ENCODE peak calls at places on chromosomes 2 and 18, in six cellular contexts. One of them, this sample, is unnamed.

GRCh38 chr18:54626779-54627178 is 35.7 kb downstream of the DYNAP start:
- DNase-seq in A549: no peak
- DNase-seq in astrocyte: no peak
- DNase-seq in lower lobe of right lung: no peak
- DNase-seq in small intestine: no peak
- DNase-seq in H9: no peak
- DNase-seq in this sample: no peak

GRCh38 chr2:229475753-229476152 is 204.7 kb upstream of the PID1 start:
- DNase-seq in A549: peak; percentile 17
- DNase-seq in H9: no peak
- DNase-seq in astrocyte: no peak
- DNase-seq in small intestine: no peak
- DNase-seq in lower lobe of right lung: no peak
- DNase-seq in this sample: no peak

GRCh38 chr2:97210336-97210735 is 97.4 kb downstream of the ANKRD36 start:
- DNase-seq in A549: no peak
- DNase-seq in small intestine: no peak
- DNase-seq in astrocyte: no peak
- DNase-seq in lower lobe of right lung: no peak
- DNase-seq in H9: no peak
- DNase-seq in this sample: no peak

GRCh38 chr2:233264667-233265066 is 13.2 kb downstream of the ATG16L1 start:
- DNase-seq in A549: no peak
- DNase-seq in astrocyte: no peak
- DNase-seq in small intestine: no peak
- DNase-seq in H9: no peak
- DNase-seq in lower lobe of right lung: no peak
- DNase-seq in this sample: no peak

GRCh38 chr2:223925106-223925505 is 20.0 kb downstream of the WDFY1 start:
- DNase-seq in lower lobe of right lung: no peak
- DNase-seq in A549: no peak
- DNase-seq in astrocyte: no peak
- DNase-seq in small intestine: no peak
- DNase-seq in H9: no peak
- DNase-seq in this sample: no peak

GRCh38 chr2:174142290-174142689 is 106.0 kb downstream of the OLA1 start:
- DNase-seq in H9: no peak
- DNase-seq in lower lobe of right lung: no peak
- DNase-seq in A549: no peak
- DNase-seq in small intestine: no peak
- DNase-seq in astrocyte: no peak
- DNase-seq in this sample: no peak

GRCh38 chr18:50909261-50909660 is 30.3 kb downstream of the ME2 start:
- DNase-seq in small intestine: no peak
- DNase-seq in A549: no peak
- DNase-seq in lower lobe of right lung: no peak
- DNase-seq in astrocyte: no peak
- DNase-seq in H9: no peak
- DNase-seq in this sample: no peak

GRCh38 chr2:17747684-17748452 is 5.7 kb downstream of the SMC6 start:
- DNase-seq in lower lobe of right lung: no peak
- DNase-seq in A549: peak; percentile 88
- DNase-seq in small intestine: no peak
- DNase-seq in astrocyte: peak; percentile 25
- DNase-seq in H9: peak; percentile 56
- DNase-seq in this sample: no peak

GRCh38 chr2:241443486-241444223 is 64.7 kb downstream of the STK25 start:
- DNase-seq in small intestine: peak; percentile 55
- DNase-seq in H9: no peak
- DNase-seq in A549: no peak
- DNase-seq in astrocyte: peak; percentile 80
- DNase-seq in lower lobe of right lung: no peak
- DNase-seq in this sample: peak; percentile 65

GRCh38 chr2:4745056-4745455 is 947.1 kb upstream of the SOX11 start:
- DNase-seq in small intestine: no peak
- DNase-seq in astrocyte: no peak
- DNase-seq in H9: no peak
- DNase-seq in lower lobe of right lung: no peak
- DNase-seq in A549: no peak
- DNase-seq in this sample: no peak

GRCh38 chr2:121599963-121600651 is 49.2 kb downstream of the CLASP1 start:
- DNase-seq in astrocyte: peak; percentile 27
- DNase-seq in small intestine: no peak
- DNase-seq in A549: no peak
- DNase-seq in lower lobe of right lung: no peak
- DNase-seq in H9: no peak
- DNase-seq in this sample: no peak

GRCh38 chr2:178386951-178387602 is 63.9 kb downstream of the PRKRA start:
- DNase-seq in A549: no peak
- DNase-seq in small intestine: peak; percentile 8
- DNase-seq in astrocyte: no peak
- DNase-seq in lower lobe of right lung: no peak
- DNase-seq in H9: no peak
- DNase-seq in this sample: no peak

GRCh38 chr2:12046641-12047040 is 300.2 kb downstream of the LPIN1 start:
- DNase-seq in A549: no peak
- DNase-seq in H9: no peak
- DNase-seq in small intestine: no peak
- DNase-seq in lower lobe of right lung: no peak
- DNase-seq in astrocyte: peak; percentile 56
- DNase-seq in this sample: no peak

GRCh38 chr2:192700934-192701333 is 506.2 kb upstream of the TMEFF2 start:
- DNase-seq in astrocyte: no peak
- DNase-seq in H9: no peak
- DNase-seq in small intestine: peak; percentile 9
- DNase-seq in lower lobe of right lung: no peak
- DNase-seq in A549: no peak
- DNase-seq in this sample: no peak

GRCh38 chr2:85255813-85256581 is 71.8 kb downstream of the TGOLN2 start:
- DNase-seq in A549: no peak
- DNase-seq in astrocyte: peak; percentile 77
- DNase-seq in H9: peak; percentile 85
- DNase-seq in lower lobe of right lung: no peak
- DNase-seq in small intestine: no peak
- DNase-seq in this sample: peak; percentile 83
- H3K4me1 ChIP-seq in A549: no peaks in the 10 kb centered on the region
- H3K4me1 ChIP-seq in astrocyte: peaks cover 47% of the 10 kb centered on the region
- H3K4me1 ChIP-seq in H9: peaks cover 38% of the 10 kb centered on the region
- H3K4me1 ChIP-seq in lower lobe of right lung: peaks cover 48% of the 10 kb centered on the region
- H3K4me1 ChIP-seq in small intestine: no peaks in the 10 kb centered on the region
- H3K4me1 ChIP-seq in this sample: peaks cover 68% of the 10 kb centered on the region

DNA sequence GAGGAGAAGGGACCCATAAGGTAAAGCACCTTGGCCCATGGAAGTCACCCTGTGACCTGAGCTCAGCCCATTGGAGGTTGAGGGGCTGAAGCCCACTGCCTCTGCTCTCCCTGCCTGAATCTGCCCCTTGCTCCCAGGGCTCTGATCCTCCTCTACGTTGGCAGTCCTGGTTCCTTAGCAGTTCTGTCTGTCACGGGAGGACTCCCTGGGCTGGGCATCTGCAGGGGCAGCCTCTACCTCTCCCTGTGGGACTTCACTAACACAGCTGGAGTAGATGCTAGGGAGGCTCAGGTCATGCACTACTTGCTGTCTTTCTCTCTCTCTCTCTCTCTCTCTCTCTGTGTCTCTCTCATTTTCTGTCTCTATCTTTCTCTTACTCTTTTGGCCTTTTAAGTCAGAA is 8.7 kb downstream of the GYPC start:
- DNase-seq in A549: no peak
- DNase-seq in lower lobe of right lung: no peak
- DNase-seq in astrocyte: no peak
- DNase-seq in H9: no peak
- DNase-seq in small intestine: no peak
- DNase-seq in this sample: no peak
- H3K4me1 ChIP-seq in A549: no peaks in the 10 kb centered on the region
- H3K4me1 ChIP-seq in lower lobe of right lung: peaks cover 82% of the 10 kb centered on the region
- H3K4me1 ChIP-seq in astrocyte: no peaks in the 10 kb centered on the region
- H3K4me1 ChIP-seq in H9: no peaks in the 10 kb centered on the region
- H3K4me1 ChIP-seq in small intestine: no peaks in the 10 kb centered on the region
- H3K4me1 ChIP-seq in this sample: peaks cover 9% of the 10 kb centered on the region

DNA sequence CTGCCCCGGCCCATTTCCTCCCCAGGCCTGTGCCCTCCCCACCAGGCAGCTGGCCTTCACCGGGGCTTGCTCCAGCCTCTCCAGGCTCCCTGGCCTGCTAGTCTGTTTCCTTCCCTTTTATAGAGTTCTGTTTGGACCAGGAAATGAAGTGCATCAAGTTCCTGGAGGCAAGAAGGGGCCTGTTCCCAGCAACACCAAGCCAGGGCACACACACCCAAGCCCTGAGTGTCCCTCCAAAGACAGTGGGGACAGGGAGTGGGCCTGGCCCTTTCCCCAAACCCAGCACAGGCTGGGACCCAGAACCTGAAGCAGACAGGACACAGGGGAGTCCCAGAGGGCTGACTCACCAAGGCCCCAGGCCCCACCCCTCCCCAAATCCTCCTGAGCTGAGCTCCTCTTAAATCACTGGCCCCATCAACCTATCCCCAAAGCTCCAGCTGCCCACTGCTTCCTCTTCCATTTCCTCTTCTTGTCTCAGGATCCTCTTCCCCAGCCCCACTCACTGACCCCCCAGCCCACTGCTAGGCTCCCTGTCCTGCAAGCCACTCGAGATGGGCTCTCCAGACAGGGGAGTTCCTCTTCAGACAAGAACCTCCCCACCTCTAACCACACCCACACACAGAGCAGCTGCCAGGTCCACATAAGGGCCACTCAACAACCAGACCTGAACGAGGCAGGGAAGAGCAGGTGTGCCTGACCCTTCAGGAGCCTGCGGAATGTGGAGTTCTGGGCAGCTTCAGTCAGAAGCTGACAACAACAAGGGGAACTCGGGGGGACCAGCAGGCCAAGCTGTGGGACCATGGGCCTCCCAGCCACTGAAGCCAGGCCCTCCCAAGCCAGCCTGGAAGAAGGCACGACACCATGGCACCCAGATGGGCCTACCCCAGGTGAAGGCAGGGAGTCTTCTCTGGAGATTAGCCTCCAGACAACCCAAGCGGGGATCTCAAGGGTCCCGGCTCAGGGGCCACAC is 74.2 kb downstream of the TNS1 start:
- DNase-seq in A549: no peak
- DNase-seq in small intestine: no peak
- DNase-seq in lower lobe of right lung: peak; percentile 85
- DNase-seq in astrocyte: no peak
- DNase-seq in H9: no peak
- DNase-seq in this sample: no peak
- H3K4me1 ChIP-seq in A549: peaks cover 51% of the 10 kb centered on the region
- H3K4me1 ChIP-seq in small intestine: no peaks in the 10 kb centered on the region
- H3K4me1 ChIP-seq in lower lobe of right lung: peaks cover 100% of the 10 kb centered on the region
- H3K4me1 ChIP-seq in astrocyte: peaks cover 61% of the 10 kb centered on the region
- H3K4me1 ChIP-seq in H9: peaks cover 1% of the 10 kb centered on the region
- H3K4me1 ChIP-seq in this sample: no peaks in the 10 kb centered on the region

DNA sequence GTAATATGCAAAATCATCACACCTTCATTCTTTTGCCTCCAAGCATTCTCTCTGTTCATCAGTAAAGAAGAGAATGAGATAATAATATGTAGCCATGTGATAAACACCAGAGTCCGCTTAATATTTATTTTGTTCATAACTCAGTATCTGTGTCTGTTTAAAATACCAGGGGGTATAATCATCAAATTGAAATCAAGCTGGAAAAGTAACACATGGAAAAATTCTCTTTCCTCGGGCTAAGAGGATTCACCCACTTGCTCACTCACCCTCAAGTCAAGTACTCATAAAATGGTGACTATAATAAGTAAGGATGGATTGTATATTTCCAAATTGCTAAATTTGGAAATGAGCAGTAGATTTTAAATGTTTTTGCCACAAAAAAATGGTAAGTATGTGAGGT is 301.3 kb upstream of the RND3 start:
- DNase-seq in lower lobe of right lung: no peak
- DNase-seq in A549: no peak
- DNase-seq in astrocyte: no peak
- DNase-seq in small intestine: no peak
- DNase-seq in H9: no peak
- DNase-seq in this sample: no peak
- H3K4me1 ChIP-seq in lower lobe of right lung: no peaks in the 10 kb centered on the region
- H3K4me1 ChIP-seq in A549: no peaks in the 10 kb centered on the region
- H3K4me1 ChIP-seq in astrocyte: no peaks in the 10 kb centered on the region
- H3K4me1 ChIP-seq in small intestine: no peaks in the 10 kb centered on the region
- H3K4me1 ChIP-seq in H9: peaks cover 2% of the 10 kb centered on the region
- H3K4me1 ChIP-seq in this sample: no peaks in the 10 kb centered on the region

GRCh38 chr2:235027558-235028214 is 75.9 kb downstream of the SH3BP4 start:
- DNase-seq in astrocyte: peak; percentile 80
- DNase-seq in H9: no peak
- DNase-seq in small intestine: no peak
- DNase-seq in A549: peak; percentile 59
- DNase-seq in lower lobe of right lung: no peak
- DNase-seq in this sample: no peak

GRCh38 chr2:235026649-235027557 is 75.1 kb downstream of the SH3BP4 start:
- DNase-seq in H9: no peak
- DNase-seq in astrocyte: peak; percentile 59
- DNase-seq in lower lobe of right lung: peak; percentile 76
- DNase-seq in A549: peak; percentile 81
- DNase-seq in small intestine: peak; percentile 90
- DNase-seq in this sample: no peak

GRCh38 chr2:235026137-235026536 is 74.3 kb downstream of the SH3BP4 start:
- DNase-seq in lower lobe of right lung: no peak
- DNase-seq in astrocyte: peak; percentile 92
- DNase-seq in small intestine: peak; percentile 76
- DNase-seq in H9: no peak
- DNase-seq in A549: peak; percentile 83
- DNase-seq in this sample: no peak

GRCh38 chr2:235024191-235024611 is 72.4 kb downstream of the SH3BP4 start:
- DNase-seq in small intestine: no peak
- DNase-seq in lower lobe of right lung: no peak
- DNase-seq in H9: no peak
- DNase-seq in A549: no peak
- DNase-seq in astrocyte: peak; percentile 46
- DNase-seq in this sample: peak; percentile 31

DNA sequence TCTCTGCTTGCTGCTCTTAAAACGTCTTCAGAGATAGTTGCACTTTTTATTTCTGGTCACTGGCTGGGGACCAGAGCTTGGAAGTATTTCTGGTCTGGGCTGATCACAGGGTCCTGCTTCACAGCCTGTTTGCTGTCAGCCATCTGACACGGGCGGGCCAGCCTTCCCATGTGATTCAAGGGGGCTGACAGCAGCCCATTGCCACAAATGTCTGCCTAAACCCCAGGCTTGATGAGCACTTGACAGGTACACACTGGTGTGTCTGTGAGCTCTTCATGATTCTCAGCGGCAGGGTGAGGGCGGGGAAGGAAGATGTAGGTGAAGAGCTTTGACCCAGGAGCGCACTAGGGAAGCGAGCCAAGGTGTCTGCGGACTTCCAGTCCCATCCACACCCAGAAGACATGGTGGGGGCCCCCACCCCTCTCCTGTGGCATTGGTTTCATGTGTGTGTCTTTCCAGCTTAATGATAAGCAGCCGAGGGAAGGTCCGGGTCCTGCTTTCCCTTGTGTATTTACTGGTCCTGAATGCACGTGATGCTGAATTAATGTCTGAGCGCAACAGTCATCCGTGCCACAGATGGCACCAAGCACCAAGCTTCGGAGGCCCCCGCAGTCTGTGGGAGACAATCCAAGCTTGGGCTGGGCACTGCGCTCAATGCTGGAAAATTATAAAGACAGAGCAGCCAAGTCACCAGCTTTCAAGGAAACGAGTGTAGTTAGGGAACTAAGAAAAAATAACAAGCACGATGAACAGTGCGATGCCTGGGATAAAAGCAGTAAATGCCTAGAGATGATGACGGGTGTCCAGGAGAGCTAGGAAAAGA is 73.3 kb downstream of the SH3BP4 start:
- DNase-seq in small intestine: peak; percentile 57
- DNase-seq in astrocyte: no peak
- DNase-seq in A549: no peak
- DNase-seq in H9: no peak
- DNase-seq in lower lobe of right lung: no peak
- DNase-seq in this sample: no peak
- H3K4me1 ChIP-seq in small intestine: peaks cover 9% of the 10 kb centered on the region
- H3K4me1 ChIP-seq in astrocyte: peaks cover 74% of the 10 kb centered on the region
- H3K4me1 ChIP-seq in A549: peaks cover 89% of the 10 kb centered on the region
- H3K4me1 ChIP-seq in H9: peaks cover 4% of the 10 kb centered on the region
- H3K4me1 ChIP-seq in lower lobe of right lung: peaks cover 17% of the 10 kb centered on the region
- H3K4me1 ChIP-seq in this sample: peaks cover 22% of the 10 kb centered on the region

This sample was measured in SJCRH30.